ENCODE peak calls at places on chromosomes 3 and 15, in five cellular contexts. O is ovary, V is MG63, T is NCI-H1048, Y is activated T-cell treated with anti-CD3 and anti-CD28 coated beads for 1 hour. R is an unnamed sample.
A peak's percentile ranks its signal among the peaks of the same experiment; 100 is the strongest.

GRCh38 chr3:183295211-183295610 is 42.2 kb downstream of the B3GNT5 start:
- DNase-seq in O (no peak), V (peak; percentile 67), T (no peak), Y (no peak), R (no peak)

GRCh38 chr3:101813817-101814440 is 34.9 kb downstream of the NXPE3 start:
- DNase-seq in O (no peak), V (no peak), T (peak; percentile 2), Y (no peak), R (no peak)

GRCh38 chr15:31279221-31280036 is 47.2 kb upstream of the KLF13 start:
- DNase-seq in O (no peak), V (no peak), T (no peak), Y (no peak), R (no peak)

GRCh38 chr3:13308406-13308805 is 111.7 kb downstream of the NUP210 start:
- DNase-seq in O (no peak), V (peak; percentile 9), T (no peak), Y (no peak), R (peak; percentile 78)

GRCh38 chr3:45153658-45154437 is 7.7 kb upstream of the CDCP1 start:
- DNase-seq in O (no peak), V (peak; percentile 43), T (no peak), Y (no peak), R (no peak)

GRCh38 chr3:56494679-56495322 is 26.5 kb upstream of the ERC2 start:
- DNase-seq in O (peak; percentile 76), V (peak; percentile 60), T (peak; percentile 69), Y (peak; percentile 55), R (peak; percentile 86)

GRCh38 chr15:46080018-46080417 is 445.2 kb downstream of the SQOR start:
- DNase-seq in O (no peak), V (no peak), T (no peak), Y (no peak), R (peak; percentile 64)

GRCh38 chr3:194617058-194617671 is 16.1 kb downstream of the TMEM44 start:
- DNase-seq in O (no peak), V (no peak), T (no peak), Y (no peak), R (peak; percentile 25)

GRCh38 chr15:82051664-82052063 is 5.8 kb upstream of the MEX3B start:
- DNase-seq in O (no peak), V (no peak), T (no peak), Y (no peak), R (no peak)

GRCh38 chr15:67652586-67652985 is 110.1 kb downstream of the MAP2K5 start:
- DNase-seq in O (no peak), V (no peak), T (no peak), Y (no peak), R (no peak)

GRCh38 chr15:81309647-81310460 is 14.1 kb downstream of the STARD5 start:
- DNase-seq in O (no peak), V (peak; percentile 52), T (no peak), Y (no peak), R (no peak)

GRCh38 chr3:160577551-160578195 is 12.3 kb upstream of the KPNA4 start:
- DNase-seq in O (no peak), V (no peak), T (no peak), Y (no peak), R (no peak)

GRCh38 chr3:195140816-195141793 is 129.9 kb downstream of the XXYLT1 start:
- DNase-seq in O (no peak), V (no peak), T (no peak), Y (no peak), R (no peak)

GRCh38 chr3:31312400-31312799 is 220.3 kb upstream of the STT3B start:
- DNase-seq in O (no peak), V (no peak), T (no peak), Y (no peak), R (no peak)

GRCh38 chr3:183272142-183272541 is 19.1 kb downstream of the B3GNT5 start:
- DNase-seq in O (no peak), V (no peak), T (no peak), Y (no peak), R (no peak)

GRCh38 chr3:12501360-12502020 is 17.2 kb downstream of the TSEN2 start:
- DNase-seq in O (no peak), V (no peak), T (no peak), Y (no peak), R (no peak)

GRCh38 chr3:165895919-165896318 is 58.7 kb upstream of the BCHE start:
- DNase-seq in O (no peak), V (peak; percentile 9), T (no peak), Y (no peak), R (peak; percentile 27)

GRCh38 chr3:15292765-15293522 is 39.4 kb downstream of the SH3BP5 start:
- DNase-seq in O (peak; percentile 77), V (no peak), T (no peak), Y (no peak), R (peak; percentile 67)

GRCh38 chr3:178325330-178325729 is 210.9 kb upstream of the KCNMB2 start:
- DNase-seq in O (no peak), V (no peak), T (no peak), Y (no peak), R (no peak)

GRCh38 chr15:86489992-86490391 is 410.3 kb downstream of the AGBL1 start:
- DNase-seq in O (no peak), V (no peak), T (no peak), Y (no peak), R (no peak)